ENCODE peak calls at places on chromosome 11, in nine cellular contexts. C, M, J, O, E, B, F, D and T are unnamed samples.

GRCh38 chr11:92790376-92790775 is 179.1 kb upstream of the MTNR1B start:
- DNase-seq in C (no peak), M (no peak), J (no peak), O (no peak), E (no peak), B (no peak), F (no peak), D (no peak), T (no peak)

GRCh38 chr11:124839051-124839971 is 25.9 kb upstream of the ROBO3 start:
- DNase-seq in C (no peak), M (no peak), J (peak; percentile 26), O (no peak), E (no peak), B (no peak), F (no peak), D (no peak), T (no peak)

GRCh38 chr11:44568706-44569473 is 3.4 kb downstream of the CD82 start:
- DNase-seq in C (peak; percentile 84), M (peak; percentile 79), J (no peak), O (peak; percentile 91), E (peak; percentile 66), B (peak; percentile 80), F (no peak), D (peak; percentile 8), T (peak; percentile 46)

GRCh38 chr11:35003658-35004057 is 87.2 kb downstream of the PDHX start:
- DNase-seq in C (no peak), M (no peak), J (no peak), O (no peak), E (no peak), B (no peak), F (no peak), D (no peak), T (no peak)

GRCh38 chr11:12746593-12747097 is 72.4 kb downstream of the TEAD1 start:
- DNase-seq in C (no peak), M (no peak), J (peak; percentile 94), O (peak; percentile 53), E (no peak), B (no peak), F (peak; percentile 80), D (no peak), T (no peak)

GRCh38 chr11:122784325-122785155 is 53.8 kb upstream of the CRTAM start:
- DNase-seq in C (no peak), M (peak; percentile 37), J (no peak), O (peak; percentile 94), E (no peak), B (no peak), F (no peak), D (no peak), T (peak; percentile 29)

GRCh38 chr11:134949121-134949591 is 537.1 kb upstream of the B3GAT1 start:
- DNase-seq in C (no peak), M (no peak), J (no peak), O (no peak), E (no peak), B (no peak), F (no peak), D (no peak), T (no peak)

GRCh38 chr11:47442514-47442913 is 6.4 kb downstream of the RAPSN start:
- DNase-seq in C (no peak), M (no peak), J (no peak), O (no peak), E (no peak), B (no peak), F (no peak), D (no peak), T (no peak)

GRCh38 chr11:83330303-83330702 is 44.1 kb upstream of the CCDC90B start:
- DNase-seq in C (no peak), M (no peak), J (no peak), O (no peak), E (no peak), B (no peak), F (no peak), D (no peak), T (no peak)

GRCh38 chr11:57249384-57250319 is 12.6 kb upstream of the APLNR start:
- DNase-seq in C (no peak), M (peak; percentile 43), J (peak; percentile 10), O (peak; percentile 55), E (peak; percentile 32), B (no peak), F (no peak), D (peak; percentile 63), T (peak; percentile 55)